ENCODE peak calls at places on chromosomes 7 and 10, in ten cellular contexts. G is GM23338; M is posterior cingulate gyrus; V is stimulated activated naive B cell treated with anti-CD40 and anti-IgM and Interleukin-4, amounts not matched to agents 10 μg/mL and 1 μg/mL and 100 μg/mL, for 72 hours; N is Kasumi-1; J is aorta; Y is endodermal cell; D is effector memory CD8-positive, alpha-beta T cell; C is A549; Q is fibroblast of the aortic adventitia. L is an unnamed sample.

GRCh38 chr7:126791306-126791705 is 461.4 kb downstream of the GRM8 start:
- DNase-seq in G (no peak), M (no peak), V (no peak), N (no peak), J (no peak), Y (no peak), D (no peak), C (no peak), Q (peak; percentile 12), L (no peak)

GRCh38 chr7:155466814-155467675 is 9.1 kb downstream of the EN2 start:
- DNase-seq in G (peak; percentile 95), M (no peak), V (no peak), N (no peak), J (peak; percentile 74), Y (peak; percentile 95), D (no peak), C (no peak), Q (no peak), L (no peak)

GRCh38 chr10:96313348-96313747 is 9.1 kb downstream of the DNTT start:
- DNase-seq in G (no peak), M (no peak), V (no peak), N (no peak), J (no peak), Y (no peak), D (no peak), C (no peak), Q (no peak), L (no peak)

GRCh38 chr10:62610649-62611229 is 193.8 kb upstream of the ADO start:
- DNase-seq in G (peak; percentile 87), M (peak; percentile 30), V (peak; percentile 82), N (peak; percentile 81), J (peak; percentile 80), Y (peak; percentile 94), D (peak; percentile 70), C (peak; percentile 53), Q (peak; percentile 45), L (peak; percentile 41)

GRCh38 chr7:24722386-24723177 is 34.7 kb downstream of the GSDME start:
- DNase-seq in G (peak; percentile 66), M (no peak), V (no peak), N (peak; percentile 39), J (no peak), Y (peak; percentile 77), D (no peak), C (peak; percentile 42), Q (peak; percentile 57), L (no peak)

GRCh38 chr7:953547-954327 is 743 bp downstream of the ADAP1 start:
- DNase-seq in G (peak; percentile 78), M (peak; percentile 80), V (no peak), N (no peak), J (peak; percentile 88), Y (peak; percentile 87), D (no peak), C (peak; percentile 64), Q (peak; percentile 28), L (no peak)

GRCh38 chr7:159028456-159029401 is 115.9 kb downstream of the VIPR2 start:
- DNase-seq in G (no peak), M (no peak), V (no peak), N (no peak), J (no peak), Y (peak; percentile 45), D (no peak), C (no peak), Q (no peak), L (no peak)

GRCh38 chr10:101330236-101331225 is 23.4 kb upstream of the BTRC start:
- DNase-seq in G (no peak), M (no peak), V (no peak), N (no peak), J (no peak), Y (no peak), D (no peak), C (no peak), Q (peak; percentile 15), L (no peak)

GRCh38 chr10:113199459-113199858 is 249.4 kb downstream of the TCF7L2 start:
- DNase-seq in G (no peak), M (no peak), V (no peak), N (no peak), J (no peak), Y (no peak), D (no peak), C (no peak), Q (peak; percentile 40), L (no peak)

GRCh38 chr7:121262221-121262620 is 66.6 kb upstream of the WNT16 start:
- DNase-seq in G (no peak), M (no peak), V (no peak), N (no peak), J (no peak), Y (no peak), D (no peak), C (no peak), Q (peak; percentile 9), L (no peak)

GRCh38 chr7:13016633-13017324 is 329.3 kb downstream of the ARL4A start:
- DNase-seq in G (peak; percentile 8), M (no peak), V (no peak), N (no peak), J (no peak), Y (peak; percentile 64), D (no peak), C (peak; percentile 48), Q (no peak), L (no peak)

GRCh38 chr7:47771301-47771989 is 176.8 kb downstream of the PKD1L1 start:
- DNase-seq in G (no peak), M (no peak), V (no peak), N (no peak), J (peak; percentile 88), Y (no peak), D (no peak), C (peak; percentile 78), Q (peak; percentile 75), L (no peak)

GRCh38 chr10:79378647-79379511 is 31.6 kb downstream of the PPIF start:
- DNase-seq in G (no peak), M (no peak), V (no peak), N (no peak), J (no peak), Y (peak; percentile 43), D (no peak), C (no peak), Q (no peak), L (no peak)

GRCh38 chr7:116595063-116595462 is 70.2 kb downstream of the CAV1 start:
- DNase-seq in G (no peak), M (no peak), V (no peak), N (no peak), J (no peak), Y (no peak), D (no peak), C (no peak), Q (no peak), L (no peak)

GRCh38 chr10:71916827-71917226 is 47.4 kb upstream of the CHST3 start:
- DNase-seq in G (no peak), M (no peak), V (no peak), N (no peak), J (no peak), Y (no peak), D (no peak), C (no peak), Q (no peak), L (no peak)

GRCh38 chr7:151078233-151079040 is 2.2 kb downstream of the FASTK start:
- DNase-seq in G (no peak), M (no peak), V (no peak), N (no peak), J (no peak), Y (peak; percentile 69), D (no peak), C (no peak), Q (peak; percentile 66), L (no peak)

GRCh38 chr10:26780793-26781601 is 79.8 kb downstream of the ABI1 start:
- DNase-seq in G (peak; percentile 73), M (no peak), V (peak; percentile 67), N (no peak), J (no peak), Y (peak; percentile 68), D (no peak), C (peak; percentile 80), Q (peak; percentile 91), L (no peak)

GRCh38 chr7:87538052-87538451 is 62.6 kb upstream of the ABCB4 start:
- DNase-seq in G (no peak), M (no peak), V (no peak), N (no peak), J (no peak), Y (peak; percentile 49), D (no peak), C (no peak), Q (no peak), L (no peak)

GRCh38 chr7:35992436-35992835 is 160.6 kb upstream of the EEPD1 start:
- DNase-seq in G (no peak), M (no peak), V (no peak), N (no peak), J (no peak), Y (no peak), D (no peak), C (no peak), Q (no peak), L (no peak)

GRCh38 chr10:124145109-124145860 is 51.9 kb upstream of the CHST15 start:
- DNase-seq in G (no peak), M (no peak), V (no peak), N (peak; percentile 98), J (no peak), Y (no peak), D (no peak), C (no peak), Q (peak; percentile 17), L (no peak)

GRCh38 chr7:4882169-4882741 is 1.3 kb downstream of the RADIL start:
- DNase-seq in G (peak; percentile 74), M (no peak), V (no peak), N (no peak), J (peak; percentile 89), Y (peak; percentile 85), D (no peak), C (no peak), Q (peak; percentile 87), L (no peak)

L was measured in T-helper 22 cell.